ENCODE peak calls at places on chromosomes 2 and 18, in nine cellular contexts. L is A549, U is heart left ventricle, H is right lobe of liver, T is vagina, M is K562, D is transverse colon, G is breast epithelium, S is tibial nerve. N is an unnamed sample.

GRCh38 chr2:119253114-119253702 is 29.6 kb downstream of the STEAP3 start:
- DNase-seq in L (no peak), U (no peak), H (no peak), T (no peak), M (no peak), D (no peak), G (no peak), S (no peak), N (no peak)

GRCh38 chr2:11656671-11657101 is 13.3 kb downstream of the NTSR2 start:
- DNase-seq in L (no peak), U (no peak), H (no peak), T (no peak), M (peak; percentile 48), D (peak; percentile 51), G (no peak), S (no peak), N (no peak)

GRCh38 chr2:20614201-20615045 is 36.5 kb downstream of the HS1BP3 start:
- DNase-seq in L (no peak), U (peak; percentile 22), H (peak; percentile 47), T (no peak), M (no peak), D (peak; percentile 8), G (peak; percentile 70), S (no peak), N (no peak)

GRCh38 chr2:98300475-98300874 is 45.8 kb upstream of the CNGA3 start:
- DNase-seq in L (no peak), U (no peak), H (no peak), T (no peak), M (no peak), D (no peak), G (no peak), S (no peak), N (no peak)

GRCh38 chr18:5073026-5073944 is 123.8 kb downstream of the AKAIN1 start:
- DNase-seq in L (peak; percentile 43), U (peak; percentile 9), H (no peak), T (no peak), M (peak; percentile 47), D (peak; percentile 32), G (no peak), S (peak; percentile 11), N (peak; percentile 18)

GRCh38 chr2:126644630-126645191 is 11.2 kb upstream of the GYPC start:
- DNase-seq in L (no peak), U (no peak), H (no peak), T (peak; percentile 47), M (peak; percentile 44), D (no peak), G (no peak), S (peak; percentile 23), N (no peak)

GRCh38 chr18:67766930-67767329 is 250.4 kb upstream of the DSEL start:
- DNase-seq in L (peak; percentile 70), U (no peak), H (no peak), T (no peak), M (no peak), D (no peak), G (no peak), S (no peak), N (no peak)

GRCh38 chr2:180291552-180292421 is 284.7 kb upstream of the CWC22 start:
- DNase-seq in L (peak; percentile 31), U (no peak), H (no peak), T (no peak), M (no peak), D (no peak), G (no peak), S (no peak), N (peak; percentile 4)

GRCh38 chr2:108297436-108298141 is 8.9 kb downstream of the SULT1C2 start:
- DNase-seq in L (peak; percentile 13), U (no peak), H (no peak), T (no peak), M (no peak), D (no peak), G (no peak), S (no peak), N (peak; percentile 79)

DNA sequence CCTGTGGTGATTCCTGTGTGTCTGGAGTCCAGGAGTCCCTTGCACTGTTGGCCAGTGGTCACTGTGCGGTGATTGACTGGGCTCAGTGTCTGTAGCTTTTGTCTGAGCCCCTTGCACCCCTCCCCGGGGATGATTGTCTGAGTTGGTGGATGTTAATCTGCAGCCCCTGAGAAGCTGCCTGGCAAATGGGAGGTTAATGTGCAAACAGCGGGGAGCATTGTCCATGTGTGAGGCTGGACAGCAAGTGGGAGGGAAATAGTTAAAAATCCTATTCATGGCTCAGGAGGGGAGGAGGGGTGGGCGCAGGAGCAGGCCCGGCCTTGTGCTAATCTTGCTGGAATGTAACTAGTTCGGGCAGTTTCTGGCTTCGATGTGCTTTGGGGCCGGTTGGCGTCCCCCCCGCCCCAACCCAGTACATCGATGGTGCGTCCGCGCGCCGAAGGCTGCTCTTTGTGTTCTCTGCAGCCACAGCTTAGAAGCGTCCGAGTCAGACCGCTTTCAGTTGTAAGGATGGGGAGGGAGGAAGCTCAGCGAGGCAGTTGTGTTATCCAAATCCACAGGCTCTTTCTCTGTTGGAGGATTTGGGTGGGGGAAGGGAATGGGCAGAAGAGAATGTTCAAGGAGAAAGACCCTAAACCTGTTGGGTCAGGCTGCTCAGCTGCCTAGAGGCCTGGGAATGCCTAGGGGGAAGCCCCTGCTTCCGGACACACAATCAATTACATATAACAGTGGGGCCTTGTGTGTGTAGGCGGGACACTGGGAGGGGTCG is 71.8 kb downstream of the TGOLN2 start:
- DNase-seq in L (no peak), U (no peak), H (no peak), T (no peak), M (no peak), D (no peak), G (peak; percentile 76), S (no peak), N (no peak)
- TF ChIP-seq POLR2A in L (no peak), U (no peak), H (no peak), T (no peak), M (no peak), D (no peak), G (no peak), S (no peak), N (no peak)

GRCh38 chr2:45650851-45651414 is 542 bp upstream of the PRKCE start:
- DNase-seq in L (peak; percentile 97), U (peak; percentile 97), H (peak; percentile 96), T (peak; percentile 98), M (peak; percentile 81), D (peak; percentile 95), G (peak; percentile 94), S (peak; percentile 100), N (peak; percentile 92)
- TF ChIP-seq POLR2A in L (peak; percentile 74), U (no peak), H (peak; percentile 98), T (peak; percentile 95), M (no peak), D (peak; percentile 93), G (no peak), S (peak; percentile 95), N (peak; percentile 69)

GRCh38 chr2:142294225-142294624 is 163.4 kb upstream of the LRP1B start:
- DNase-seq in L (no peak), U (no peak), H (no peak), T (no peak), M (no peak), D (no peak), G (no peak), S (no peak), N (no peak)

GRCh38 chr2:142291964-142292363 is 161.1 kb upstream of the LRP1B start:
- DNase-seq in L (no peak), U (no peak), H (no peak), T (no peak), M (no peak), D (no peak), G (no peak), S (no peak), N (peak; percentile 9)

GRCh38 chr2:142286618-142287017 is 155.8 kb upstream of the LRP1B start:
- DNase-seq in L (peak; percentile 42), U (no peak), H (no peak), T (no peak), M (no peak), D (no peak), G (no peak), S (no peak), N (no peak)

GRCh38 chr2:142285480-142285879 is 154.7 kb upstream of the LRP1B start:
- DNase-seq in L (no peak), U (no peak), H (no peak), T (no peak), M (no peak), D (no peak), G (no peak), S (no peak), N (no peak)

GRCh38 chr2:142290931-142291330 is 160.1 kb upstream of the LRP1B start:
- DNase-seq in L (no peak), U (no peak), H (no peak), T (no peak), M (no peak), D (no peak), G (no peak), S (no peak), N (no peak)
- TF ChIP-seq POLR2A in L (no peak), U (no peak), H (no peak), T (no peak), M (no peak), D (no peak), G (no peak), S (no peak), N (no peak)

GRCh38 chr2:74481961-74482800 is 617 bp downstream of the CCDC142 start:
- DNase-seq in L (no peak), U (no peak), H (no peak), T (no peak), M (peak; percentile 55), D (peak; percentile 35), G (no peak), S (no peak), N (no peak)

GRCh38 chr2:74481432-74481831 is 1.4 kb downstream of the CCDC142 start:
- DNase-seq in L (no peak), U (no peak), H (no peak), T (no peak), M (no peak), D (no peak), G (no peak), S (no peak), N (no peak)

GRCh38 chr2:74488643-74489481 is 6.0 kb downstream of the TTC31 start:
- DNase-seq in L (no peak), U (no peak), H (peak; percentile 87), T (no peak), M (no peak), D (no peak), G (no peak), S (no peak), N (no peak)

GRCh38 chr2:74486141-74486540 is 3.3 kb downstream of the TTC31 start:
- DNase-seq in L (no peak), U (no peak), H (no peak), T (no peak), M (no peak), D (no peak), G (no peak), S (no peak), N (no peak)

DNA sequence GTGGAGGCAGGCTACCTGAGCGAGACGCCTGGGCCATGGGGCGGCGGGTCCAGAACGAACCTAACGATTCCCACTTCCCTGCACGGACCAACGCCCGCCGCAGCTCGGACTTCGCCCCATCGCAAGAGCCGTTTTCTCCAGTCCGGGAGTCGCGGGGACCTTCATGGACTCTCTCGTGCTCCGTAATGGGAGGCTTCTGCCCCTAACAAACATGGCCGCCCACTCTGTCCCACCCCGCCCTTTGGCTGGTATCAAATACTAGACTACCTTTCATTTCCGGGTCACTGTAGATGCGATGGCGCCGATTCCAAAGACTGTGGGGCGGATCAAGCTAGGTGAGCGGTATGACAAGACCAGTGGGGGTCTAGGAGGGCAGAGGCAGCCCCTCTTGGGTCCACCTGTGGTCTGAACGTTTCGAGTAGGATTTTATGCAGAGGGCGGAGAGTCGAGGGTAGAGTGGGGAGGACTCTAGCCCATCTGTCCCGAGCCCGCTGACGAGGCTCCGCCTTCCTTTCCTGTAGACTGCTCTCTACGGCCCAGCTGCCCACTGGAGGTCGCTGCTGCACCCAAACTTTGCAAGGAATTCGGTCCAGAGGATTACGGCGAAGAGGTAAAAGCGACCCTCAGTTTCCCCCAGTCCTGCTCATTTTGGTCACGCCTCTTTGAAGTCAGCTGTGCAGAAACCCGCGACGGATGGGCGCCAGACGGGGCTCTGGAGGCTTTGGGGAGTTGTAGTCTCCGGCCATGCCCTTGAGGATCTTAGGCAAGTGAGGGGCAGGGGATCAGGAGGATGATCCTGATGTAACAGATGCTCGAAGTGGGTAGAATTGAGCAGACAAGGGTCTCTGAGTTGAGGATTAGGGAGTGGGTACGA is at the start of the genes CCDC142 and TTC31:
- DNase-seq in L (peak; percentile 97), U (peak; percentile 97), H (peak; percentile 97), T (peak; percentile 98), M (peak; percentile 90), D (peak; percentile 97), G (peak; percentile 98), S (peak; percentile 98), N (peak; percentile 91)
- TF ChIP-seq POLR2A in L (peak; percentile 49), U (no peak), H (peak; percentile 57), T (peak; percentile 29), M (peak; percentile 91), D (peak; percentile 79), G (no peak), S (no peak), N (peak; percentile 30)

N was measured in H54.